ENCODE peak calls at places on chromosome 11, in ten cellular contexts. X is NCI-H1105; B is activated CD4-positive, alpha-beta T cell treated with anti-CD3 and anti-CD28 coated beads, Interleukin-2, amount 10 ng/mL, durations not matched to agents 7 days and 5 days; N is hippocampal formation; W is activated CD4-positive, alpha-beta memory T cell treated with anti-CD3 and anti-CD28 coated beads, Interleukin-2, amount 10 ng/mL, durations not matched to agents 7 days and 5 days; R is NCI-H460; Y is fibroblast of villous mesenchyme; O is stimulated activated CD8-positive, alpha-beta memory T cell treated with anti-CD3 and anti-CD28 coated beads, Interleukin-15, amount 100 ng/mL, for 24 hours; T is LoVo; D is activated T-cell treated with anti-CD3 and anti-CD28 coated beads for 24 hours. F is an unnamed sample.

GRCh38 chr11:44470849-44471248 is 94.6 kb upstream of the CD82 start:
- DNase-seq in Y (no peak), N (no peak), T (no peak), W (no peak), X (no peak), D (no peak), O (no peak), R (no peak), B (no peak), F (no peak)

GRCh38 chr11:64056213-64056785 is 20.6 kb downstream of the FLRT1 start:
- DNase-seq in T (no peak), X (no peak), O (no peak), B (no peak), R (no peak), D (no peak), W (no peak), N (peak; percentile 56), Y (no peak), F (no peak)

GRCh38 chr11:2804701-2805387 is 80.7 kb downstream of the CDKN1C start:
- DNase-seq in D (no peak), Y (peak; percentile 43), T (no peak), X (no peak), N (no peak), R (no peak), W (no peak), B (no peak), O (no peak), F (peak; percentile 45)

GRCh38 chr11:2797181-2797711 is 88.3 kb downstream of the CDKN1C start:
- DNase-seq in N (no peak), X (no peak), T (no peak), O (no peak), Y (no peak), W (no peak), B (no peak), R (no peak), D (no peak), F (peak; percentile 43)

GRCh38 chr11:125448136-125448535 is 47.9 kb downstream of the FEZ1 start:
- DNase-seq in R (no peak), D (no peak), B (no peak), Y (no peak), N (peak; percentile 32), W (no peak), O (no peak), T (no peak), X (no peak), F (no peak)

GRCh38 chr11:1560618-1561251 is 11.3 kb downstream of the DUSP8 start:
- DNase-seq in R (no peak), B (no peak), W (no peak), D (no peak), N (no peak), O (no peak), T (no peak), Y (no peak), X (no peak), F (no peak)

GRCh38 chr11:64632237-64632636 is 41.2 kb downstream of the SLC22A12 start:
- DNase-seq in R (no peak), T (no peak), O (no peak), X (no peak), W (no peak), Y (no peak), N (no peak), B (no peak), D (no peak), F (no peak)

GRCh38 chr11:18696638-18697225 is 1.8 kb upstream of the TMEM86A start:
- DNase-seq in R (no peak), N (no peak), Y (no peak), D (no peak), X (no peak), O (no peak), B (no peak), W (no peak), T (no peak), F (no peak)

GRCh38 chr11:122108192-122108799 is 7.7 kb downstream of the BLID start:
- DNase-seq in B (peak; percentile 23), R (peak; percentile 25), W (no peak), O (no peak), T (no peak), Y (peak; percentile 51), N (peak; percentile 20), D (no peak), X (peak; percentile 60), F (peak; percentile 50)

F was measured in activated CD8-positive, alpha-beta memory T cell treated with anti-CD3 and anti-CD28 coated beads, Interleukin-2, amount 50 U/mL, for 48 hours.